ENCODE peak calls at places on chromosomes 1 and 21, in seven cellular contexts. One of them, this sample, is unnamed.

GRCh38 chr1:230226004-230226800 is 159.2 kb downstream of the GALNT2 start:
- DNase-seq in testis: peak
- DNase-seq in fibroblast of the aortic adventitia: no peak
- DNase-seq in AG10803: no peak
- DNase-seq in A549: no peak
- DNase-seq in upper lobe of right lung: no peak
- DNase-seq in mammary epithelial cell: no peak
- DNase-seq in this sample: peak

GRCh38 chr1:33060579-33061083 is 20.3 kb upstream of the AZIN2 start:
- DNase-seq in mammary epithelial cell: peak
- DNase-seq in A549: peak
- DNase-seq in fibroblast of the aortic adventitia: peak
- DNase-seq in testis: no peak
- DNase-seq in upper lobe of right lung: peak
- DNase-seq in AG10803: peak
- DNase-seq in this sample: peak

GRCh38 chr1:164707868-164708331 is 148.9 kb downstream of the PBX1 start:
- DNase-seq in upper lobe of right lung: no peak
- DNase-seq in A549: peak
- DNase-seq in mammary epithelial cell: peak
- DNase-seq in fibroblast of the aortic adventitia: peak
- DNase-seq in AG10803: peak
- DNase-seq in testis: no peak
- DNase-seq in this sample: peak

GRCh38 chr1:206829875-206830274 is 35.5 kb upstream of the IL20 start:
- DNase-seq in A549: no peak
- DNase-seq in mammary epithelial cell: peak
- DNase-seq in fibroblast of the aortic adventitia: no peak
- DNase-seq in AG10803: no peak
- DNase-seq in testis: no peak
- DNase-seq in upper lobe of right lung: no peak
- DNase-seq in this sample: no peak

GRCh38 chr1:208184993-208185703 is 59.0 kb downstream of the PLXNA2 start:
- DNase-seq in A549: no peak
- DNase-seq in upper lobe of right lung: no peak
- DNase-seq in testis: no peak
- DNase-seq in AG10803: no peak
- DNase-seq in fibroblast of the aortic adventitia: peak
- DNase-seq in mammary epithelial cell: no peak
- DNase-seq in this sample: peak

GRCh38 chr1:180930687-180931086 is 18.0 kb downstream of the KIAA1614 start:
- DNase-seq in AG10803: no peak
- DNase-seq in testis: no peak
- DNase-seq in fibroblast of the aortic adventitia: no peak
- DNase-seq in A549: no peak
- DNase-seq in mammary epithelial cell: no peak
- DNase-seq in upper lobe of right lung: no peak
- DNase-seq in this sample: no peak

GRCh38 chr21:40809673-40810072 is 37.3 kb downstream of the DSCAM start:
- DNase-seq in A549: no peak
- DNase-seq in upper lobe of right lung: no peak
- DNase-seq in testis: no peak
- DNase-seq in fibroblast of the aortic adventitia: no peak
- DNase-seq in AG10803: no peak
- DNase-seq in mammary epithelial cell: no peak
- DNase-seq in this sample: no peak

GRCh38 chr21:44940116-44940631 is 345 bp downstream of the SLX9 start:
- DNase-seq in mammary epithelial cell: peak
- DNase-seq in AG10803: no peak
- DNase-seq in testis: no peak
- DNase-seq in A549: no peak
- DNase-seq in upper lobe of right lung: no peak
- DNase-seq in fibroblast of the aortic adventitia: no peak
- DNase-seq in this sample: peak

GRCh38 chr1:234597894-234598293 is 12.1 kb downstream of the IRF2BP2 start:
- DNase-seq in AG10803: peak
- DNase-seq in testis: no peak
- DNase-seq in mammary epithelial cell: peak
- DNase-seq in fibroblast of the aortic adventitia: peak
- DNase-seq in upper lobe of right lung: no peak
- DNase-seq in A549: peak
- DNase-seq in this sample: peak

GRCh38 chr1:93447481-93448291 is at the start of gene FNBP1L:
- DNase-seq in mammary epithelial cell: peak
- DNase-seq in testis: peak
- DNase-seq in A549: peak
- DNase-seq in AG10803: peak
- DNase-seq in upper lobe of right lung: peak
- DNase-seq in fibroblast of the aortic adventitia: peak
- DNase-seq in this sample: peak

GRCh38 chr1:64581786-64582185 is 111.9 kb downstream of the CACHD1 start:
- DNase-seq in A549: no peak
- DNase-seq in upper lobe of right lung: no peak
- DNase-seq in testis: no peak
- DNase-seq in mammary epithelial cell: no peak
- DNase-seq in AG10803: no peak
- DNase-seq in fibroblast of the aortic adventitia: no peak
- DNase-seq in this sample: no peak

GRCh38 chr1:225691861-225692516 is 39.1 kb upstream of the ENAH start:
- DNase-seq in testis: no peak
- DNase-seq in fibroblast of the aortic adventitia: peak
- DNase-seq in A549: no peak
- DNase-seq in upper lobe of right lung: no peak
- DNase-seq in AG10803: peak
- DNase-seq in mammary epithelial cell: peak
- DNase-seq in this sample: peak

GRCh38 chr1:15323351-15323988 is 76.4 kb downstream of the FHAD1 start:
- DNase-seq in testis: peak
- DNase-seq in mammary epithelial cell: peak
- DNase-seq in AG10803: peak
- DNase-seq in upper lobe of right lung: peak
- DNase-seq in A549: peak
- DNase-seq in fibroblast of the aortic adventitia: peak
- DNase-seq in this sample: peak
- H3K4me3 ChIP-seq in testis: no peak
- H3K4me3 ChIP-seq in mammary epithelial cell: no peak
- H3K4me3 ChIP-seq in AG10803: no peak
- H3K4me3 ChIP-seq in upper lobe of right lung: no peak
- H3K4me3 ChIP-seq in A549: no peak
- H3K4me3 ChIP-seq in fibroblast of the aortic adventitia: no peak
- H3K4me3 ChIP-seq in this sample: no peak

DNA sequence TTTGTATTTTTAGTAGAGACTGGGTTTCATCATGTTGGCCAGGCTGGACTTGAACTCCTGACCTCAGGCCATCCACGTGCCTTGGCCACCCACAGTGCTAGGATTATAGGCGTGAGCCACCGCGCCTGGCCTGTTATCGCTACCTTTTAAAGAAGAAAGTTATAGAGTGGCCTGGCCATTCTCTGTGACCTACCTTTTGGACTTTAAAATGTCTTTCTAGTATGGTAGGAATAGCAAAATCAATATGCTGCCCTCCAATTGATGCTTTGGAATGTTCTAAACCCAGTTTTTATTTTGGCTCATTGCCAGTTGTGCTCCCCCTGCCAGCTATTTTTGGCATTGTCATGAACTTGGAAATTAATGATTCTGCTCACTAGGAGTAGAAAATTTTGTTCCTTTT is 19.9 kb downstream of the HIPK1 start:
- DNase-seq in upper lobe of right lung: no peak
- DNase-seq in A549: no peak
- DNase-seq in mammary epithelial cell: no peak
- DNase-seq in testis: no peak
- DNase-seq in fibroblast of the aortic adventitia: peak
- DNase-seq in AG10803: no peak
- DNase-seq in this sample: no peak
- TF ChIP-seq CTCF in upper lobe of right lung: peak
- TF ChIP-seq CTCF in A549: peak
- TF ChIP-seq CTCF in mammary epithelial cell: peak
- TF ChIP-seq CTCF in testis: peak
- TF ChIP-seq CTCF in fibroblast of the aortic adventitia: peak
- TF ChIP-seq CTCF in AG10803: peak
- TF ChIP-seq CTCF in this sample: peak

GRCh38 chr1:84785231-84785630 is 95.0 kb upstream of the SSX2IP start:
- DNase-seq in A549: no peak
- DNase-seq in mammary epithelial cell: peak
- DNase-seq in AG10803: no peak
- DNase-seq in upper lobe of right lung: no peak
- DNase-seq in fibroblast of the aortic adventitia: peak
- DNase-seq in testis: no peak
- DNase-seq in this sample: peak

GRCh38 chr1:84782311-84782771 is 92.1 kb upstream of the SSX2IP start:
- DNase-seq in testis: peak
- DNase-seq in A549: peak
- DNase-seq in mammary epithelial cell: no peak
- DNase-seq in upper lobe of right lung: peak
- DNase-seq in AG10803: peak
- DNase-seq in fibroblast of the aortic adventitia: peak
- DNase-seq in this sample: peak

GRCh38 chr1:84782881-84783280 is 92.6 kb upstream of the SSX2IP start:
- DNase-seq in testis: no peak
- DNase-seq in upper lobe of right lung: no peak
- DNase-seq in mammary epithelial cell: no peak
- DNase-seq in AG10803: no peak
- DNase-seq in A549: no peak
- DNase-seq in fibroblast of the aortic adventitia: no peak
- DNase-seq in this sample: no peak

GRCh38 chr1:84776639-84777038 is 86.4 kb upstream of the SSX2IP start:
- DNase-seq in A549: no peak
- DNase-seq in mammary epithelial cell: peak
- DNase-seq in upper lobe of right lung: no peak
- DNase-seq in fibroblast of the aortic adventitia: peak
- DNase-seq in AG10803: no peak
- DNase-seq in testis: no peak
- DNase-seq in this sample: no peak

GRCh38 chr1:84780000-84780716 is 89.9 kb upstream of the SSX2IP start:
- DNase-seq in A549: no peak
- DNase-seq in testis: no peak
- DNase-seq in mammary epithelial cell: peak
- DNase-seq in fibroblast of the aortic adventitia: peak
- DNase-seq in AG10803: peak
- DNase-seq in upper lobe of right lung: no peak
- DNase-seq in this sample: no peak
- H3K4me3 ChIP-seq in A549: no peak
- H3K4me3 ChIP-seq in testis: no peak
- H3K4me3 ChIP-seq in mammary epithelial cell: no peak
- H3K4me3 ChIP-seq in fibroblast of the aortic adventitia: no peak
- H3K4me3 ChIP-seq in AG10803: no peak
- H3K4me3 ChIP-seq in upper lobe of right lung: no peak
- H3K4me3 ChIP-seq in this sample: no peak

GRCh38 chr21:23740463-23740862 is 1866.8 kb downstream of the MRPL39 start:
- DNase-seq in upper lobe of right lung: no peak
- DNase-seq in testis: no peak
- DNase-seq in mammary epithelial cell: no peak
- DNase-seq in AG10803: no peak
- DNase-seq in A549: no peak
- DNase-seq in fibroblast of the aortic adventitia: no peak
- DNase-seq in this sample: no peak
- TF ChIP-seq CTCF in upper lobe of right lung: no peak
- TF ChIP-seq CTCF in testis: no peak
- TF ChIP-seq CTCF in mammary epithelial cell: no peak
- TF ChIP-seq CTCF in AG10803: no peak
- TF ChIP-seq CTCF in A549: no peak
- TF ChIP-seq CTCF in fibroblast of the aortic adventitia: no peak
- TF ChIP-seq CTCF in this sample: no peak

GRCh38 chr21:34604556-34604955 is 10.4 kb downstream of the RCAN1 start:
- DNase-seq in mammary epithelial cell: no peak
- DNase-seq in fibroblast of the aortic adventitia: no peak
- DNase-seq in A549: no peak
- DNase-seq in upper lobe of right lung: no peak
- DNase-seq in AG10803: no peak
- DNase-seq in testis: no peak
- DNase-seq in this sample: no peak

GRCh38 chr21:34606621-34607020 is 8.3 kb downstream of the RCAN1 start:
- DNase-seq in A549: no peak
- DNase-seq in testis: no peak
- DNase-seq in upper lobe of right lung: no peak
- DNase-seq in fibroblast of the aortic adventitia: no peak
- DNase-seq in AG10803: no peak
- DNase-seq in mammary epithelial cell: no peak
- DNase-seq in this sample: no peak

GRCh38 chr21:34603710-34604057 is 11.2 kb downstream of the RCAN1 start:
- DNase-seq in A549: no peak
- DNase-seq in upper lobe of right lung: no peak
- DNase-seq in fibroblast of the aortic adventitia: no peak
- DNase-seq in testis: no peak
- DNase-seq in AG10803: no peak
- DNase-seq in mammary epithelial cell: no peak
- DNase-seq in this sample: no peak

GRCh38 chr21:34603002-34603709 is 11.8 kb downstream of the RCAN1 start:
- DNase-seq in mammary epithelial cell: peak
- DNase-seq in testis: peak
- DNase-seq in A549: peak
- DNase-seq in AG10803: peak
- DNase-seq in upper lobe of right lung: peak
- DNase-seq in fibroblast of the aortic adventitia: peak
- DNase-seq in this sample: peak

DNA sequence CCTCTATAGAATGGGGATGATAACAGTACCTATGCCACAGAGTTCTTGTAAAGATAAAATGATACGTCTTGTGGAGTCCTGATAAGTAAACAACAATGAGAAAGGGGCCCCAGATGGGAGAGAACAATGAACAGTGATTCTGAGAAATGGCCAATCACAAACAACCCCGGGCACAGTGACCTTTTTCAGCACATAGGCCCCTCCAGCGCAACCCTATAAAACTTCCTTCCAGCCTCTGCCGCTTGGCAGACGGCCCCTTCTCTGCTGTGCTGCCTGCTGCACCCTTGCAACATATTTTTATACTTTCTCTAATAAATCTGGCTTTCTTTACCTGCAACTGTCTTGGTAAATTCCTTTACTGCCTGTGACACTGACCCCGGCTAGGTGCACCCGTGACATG is 8.9 kb downstream of the RCAN1 start:
- DNase-seq in A549: no peak
- DNase-seq in testis: no peak
- DNase-seq in AG10803: no peak
- DNase-seq in mammary epithelial cell: no peak
- DNase-seq in upper lobe of right lung: no peak
- DNase-seq in fibroblast of the aortic adventitia: no peak
- DNase-seq in this sample: no peak
- H3K4me3 ChIP-seq in A549: no peak
- H3K4me3 ChIP-seq in testis: no peak
- H3K4me3 ChIP-seq in AG10803: no peak
- H3K4me3 ChIP-seq in mammary epithelial cell: no peak
- H3K4me3 ChIP-seq in upper lobe of right lung: no peak
- H3K4me3 ChIP-seq in fibroblast of the aortic adventitia: no peak
- H3K4me3 ChIP-seq in this sample: no peak

GRCh38 chr1:28087614-28088167 is 719 bp downstream of the EYA3 start:
- DNase-seq in mammary epithelial cell: peak
- DNase-seq in testis: peak
- DNase-seq in upper lobe of right lung: no peak
- DNase-seq in A549: no peak
- DNase-seq in AG10803: peak
- DNase-seq in fibroblast of the aortic adventitia: no peak
- DNase-seq in this sample: peak
- TF ChIP-seq CTCF in mammary epithelial cell: peak
- TF ChIP-seq CTCF in testis: no peak
- TF ChIP-seq CTCF in upper lobe of right lung: no peak
- TF ChIP-seq CTCF in A549: peak
- TF ChIP-seq CTCF in AG10803: peak
- TF ChIP-seq CTCF in fibroblast of the aortic adventitia: no peak
- TF ChIP-seq CTCF in this sample: peak

GRCh38 chr1:110069302-110070281 is 880 bp downstream of the ALX3 start:
- DNase-seq in fibroblast of the aortic adventitia: no peak
- DNase-seq in upper lobe of right lung: no peak
- DNase-seq in mammary epithelial cell: no peak
- DNase-seq in A549: no peak
- DNase-seq in testis: no peak
- DNase-seq in AG10803: no peak
- DNase-seq in this sample: no peak
- H3K4me3 ChIP-seq in fibroblast of the aortic adventitia: no peak
- H3K4me3 ChIP-seq in upper lobe of right lung: peak
- H3K4me3 ChIP-seq in mammary epithelial cell: no peak
- H3K4me3 ChIP-seq in A549: no peak
- H3K4me3 ChIP-seq in testis: peak
- H3K4me3 ChIP-seq in AG10803: no peak
- H3K4me3 ChIP-seq in this sample: no peak

This sample was measured in fibroblast of villous mesenchyme.